ENCODE peak calls at places on chromosomes 7 and 10, in eight cellular contexts. X is cardiac muscle cell; L is CD4-positive, alpha-beta T cell; V is body of pancreas; I is activated CD8-positive, alpha-beta T cell treated with anti-CD3 and anti-CD28 coated beads for 36 hours; Q is cardiac fibroblast; A is GM10248; B is OCI-LY7. Y is an unnamed sample.

GRCh38 chr7:142959202-142959601 is 3.0 kb downstream of the KEL start:
- DNase-seq in A (no peak), V (no peak), Q (no peak), I (no peak), L (no peak), X (no peak), B (no peak), Y (no peak)

GRCh38 chr7:78080811-78081210 is 282.2 kb downstream of the PHTF2 start:
- DNase-seq in Q (no peak), V (no peak), B (no peak), I (no peak), A (no peak), L (no peak), X (no peak), Y (no peak)

GRCh38 chr7:33981686-33982424 is 76.5 kb downstream of the BMPER start:
- DNase-seq in X (peak), V (no peak), L (no peak), I (no peak), Q (no peak), B (no peak), A (no peak), Y (no peak)

GRCh38 chr10:5043716-5044115 is 40.1 kb upstream of the AKR1C2 start:
- DNase-seq in V (peak), Q (peak), X (peak), L (no peak), I (no peak), A (no peak), B (no peak), Y (no peak)

GRCh38 chr10:58967551-58968418 is 208.7 kb upstream of the PHYHIPL start:
- DNase-seq in Q (no peak), L (no peak), I (no peak), X (no peak), A (peak), B (no peak), V (peak), Y (no peak)

GRCh38 chr10:49360271-49361177 is 35.4 kb downstream of the DRGX start:
- DNase-seq in L (no peak), X (peak), V (no peak), I (no peak), Q (peak), A (no peak), B (no peak), Y (no peak)

GRCh38 chr10:71630168-71630567 is 89.4 kb downstream of the C10orf105 start:
- DNase-seq in I (no peak), V (no peak), X (no peak), L (no peak), Q (no peak), B (no peak), A (no peak), Y (no peak)

GRCh38 chr7:135147341-135147898 is 452 bp upstream of the TMEM140 start:
- DNase-seq in L (no peak), Q (peak), B (no peak), A (no peak), X (peak), V (peak), I (no peak), Y (no peak)

GRCh38 chr10:6918305-6918704 is 338.2 kb upstream of the PRKCQ start:
- DNase-seq in V (peak), B (peak), A (peak), L (peak), Q (peak), I (peak), X (peak), Y (no peak)

GRCh38 chr7:24255139-24255538 is 28.9 kb upstream of the NPY start:
- DNase-seq in V (no peak), L (no peak), X (no peak), I (peak), A (no peak), Q (no peak), B (no peak), Y (no peak)

GRCh38 chr10:127813290-127813689 is 76.3 kb downstream of the FOXI2 start:
- DNase-seq in X (no peak), B (no peak), I (no peak), L (no peak), V (no peak), Q (no peak), A (no peak), Y (no peak)

GRCh38 chr7:1963575-1963974 is 269.2 kb downstream of the MAD1L1 start:
- DNase-seq in A (no peak), I (no peak), V (no peak), Q (no peak), B (no peak), X (no peak), L (no peak), Y (no peak)

GRCh38 chr10:37226524-37226923 is 101.1 kb downstream of the ANKRD30A start:
- DNase-seq in V (no peak), Q (no peak), I (no peak), X (no peak), A (no peak), L (no peak), B (no peak), Y (no peak)

GRCh38 chr10:3652886-3653285 is 132.1 kb downstream of the KLF6 start:
- DNase-seq in I (peak), X (peak), A (no peak), V (no peak), B (no peak), Q (peak), L (no peak), Y (no peak)

GRCh38 chr10:121990015-121990677 is 1.2 kb downstream of the TACC2 start:
- DNase-seq in X (no peak), B (no peak), L (no peak), Q (no peak), V (peak), I (no peak), A (no peak), Y (no peak)

GRCh38 chr7:33965116-33965827 is 59.9 kb downstream of the BMPER start:
- DNase-seq in Q (peak), V (no peak), B (no peak), L (no peak), X (peak), A (no peak), I (no peak), Y (no peak)

GRCh38 chr7:42099837-42100508 is 137.0 kb downstream of the GLI3 start:
- DNase-seq in X (no peak), B (no peak), L (no peak), V (no peak), A (no peak), Q (no peak), I (no peak), Y (no peak)

GRCh38 chr7:107563761-107564552 is at the start of the genes COG5 and DUS4L:
- DNase-seq in B (peak), X (peak), L (peak), V (peak), I (peak), Q (peak), A (peak), Y (peak)

GRCh38 chr10:30355601-30356000 is 6.5 kb upstream of the MTPAP start:
- DNase-seq in V (no peak), B (no peak), X (no peak), L (no peak), Q (no peak), I (no peak), A (no peak), Y (no peak)

GRCh38 chr10:110304394-110304779 is 333 bp downstream of the SMNDC1 start:
- DNase-seq in V (no peak), I (no peak), B (no peak), A (no peak), Q (peak), X (peak), L (no peak), Y (no peak)

GRCh38 chr7:140263277-140263676 is 86.5 kb upstream of the KDM7A start:
- DNase-seq in B (no peak), Q (no peak), I (peak), X (no peak), L (no peak), V (no peak), A (no peak), Y (no peak)

GRCh38 chr7:55194522-55194921 is 170.6 kb upstream of the LANCL2 start:
- DNase-seq in V (no peak), L (no peak), I (no peak), Q (no peak), A (no peak), X (no peak), B (no peak), Y (no peak)

GRCh38 chr7:37730489-37730888 is 46.9 kb downstream of the GPR141 start:
- DNase-seq in V (no peak), L (no peak), A (no peak), B (no peak), I (no peak), X (no peak), Q (no peak), Y (no peak)

GRCh38 chr7:101868191-101868950 is 50.9 kb downstream of the CUX1 start:
- DNase-seq in I (no peak), V (no peak), Q (no peak), X (no peak), B (peak), A (no peak), L (no peak), Y (no peak)

GRCh38 chr7:150435390-150436073 is 14.9 kb upstream of the GIMAP8 start:
- DNase-seq in Q (no peak), I (no peak), A (peak), L (no peak), B (peak), X (no peak), V (no peak), Y (peak)

GRCh38 chr7:21580073-21580521 is 37.3 kb downstream of the DNAH11 start:
- DNase-seq in B (no peak), L (no peak), Q (peak), X (peak), V (peak), I (no peak), A (no peak), Y (peak)

GRCh38 chr10:27225011-27225590 is 15.5 kb downstream of the ACBD5 start:
- DNase-seq in Q (no peak), L (no peak), X (no peak), B (no peak), I (no peak), A (no peak), V (no peak), Y (no peak)

GRCh38 chr7:49187543-49188268 is 263.4 kb downstream of the CDC14C start:
- DNase-seq in Q (no peak), V (no peak), L (no peak), B (peak), A (no peak), I (no peak), X (no peak), Y (no peak)
- TF ChIP-seq CTCF in Q (no peak), V (no peak), L (no peak), B (peak), A (no peak), I (no peak), X (no peak), Y (peak)

DNA sequence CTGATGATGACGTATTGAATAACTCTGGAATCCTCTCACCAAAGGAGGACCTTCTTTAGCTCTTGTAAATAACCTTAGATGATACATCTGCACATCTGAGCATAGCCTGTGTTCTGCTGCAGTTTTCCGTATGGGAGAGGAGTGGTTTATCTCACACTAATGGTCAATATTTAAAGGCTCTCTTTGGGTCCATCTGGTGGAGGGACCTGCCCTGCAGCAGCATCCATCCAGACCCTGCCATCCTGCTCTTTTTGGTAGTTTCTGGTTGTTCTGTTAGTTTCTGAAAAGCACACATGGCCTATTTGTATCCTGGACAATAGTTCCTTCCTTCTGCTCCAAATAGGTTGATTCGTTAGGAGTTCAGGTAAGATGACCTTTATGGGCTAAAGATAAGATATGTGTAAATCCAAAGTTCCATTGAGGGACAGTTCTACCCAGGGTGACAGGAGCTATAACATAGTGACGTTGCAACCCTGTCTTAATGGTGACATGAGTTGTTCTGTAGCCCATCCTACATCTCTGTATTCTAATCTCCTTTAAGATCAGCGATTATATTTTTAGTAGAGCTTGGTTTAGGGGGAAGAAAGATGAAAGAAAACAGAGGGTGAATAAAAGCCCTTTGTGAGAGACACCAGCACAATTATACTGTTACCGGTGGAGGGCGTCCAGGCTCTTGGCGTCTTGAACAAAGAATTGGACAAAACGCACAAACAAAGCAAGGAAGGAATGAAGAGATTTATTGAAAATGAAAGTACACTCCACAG is 60.0 kb upstream of the KLF14 start:
- DNase-seq in X (peak), Q (peak), V (no peak), I (no peak), B (no peak), A (no peak), L (no peak), Y (no peak)
- TF ChIP-seq CTCF in X (no peak), Q (peak), V (no peak), I (no peak), B (no peak), A (no peak), L (no peak), Y (no peak)

GRCh38 chr10:35501923-35502322 is 103.2 kb upstream of the GJD4 start:
- DNase-seq in X (no peak), I (no peak), L (no peak), Q (no peak), B (no peak), V (no peak), A (no peak), Y (no peak)
- TF ChIP-seq CTCF in X (no peak), I (no peak), L (no peak), Q (peak), B (peak), V (no peak), A (no peak), Y (peak)

GRCh38 chr10:63132651-63133055 is 475 bp upstream of the NRBF2 start:
- DNase-seq in A (no peak), B (no peak), V (no peak), I (no peak), X (no peak), L (no peak), Q (no peak), Y (no peak)

GRCh38 chr10:63129888-63130287 is 3.2 kb upstream of the NRBF2 start:
- DNase-seq in V (no peak), I (no peak), L (no peak), A (no peak), Q (no peak), X (no peak), B (no peak), Y (no peak)

GRCh38 chr10:63133787-63134557 is 844 bp downstream of the NRBF2 start:
- DNase-seq in V (no peak), I (no peak), L (no peak), X (peak), B (peak), A (peak), Q (peak), Y (peak)

GRCh38 chr10:63137306-63137705 is 4.2 kb downstream of the NRBF2 start:
- DNase-seq in I (peak), L (no peak), Q (peak), A (no peak), X (peak), V (no peak), B (no peak), Y (no peak)

GRCh38 chr10:63133056-63133786 is at the start of gene NRBF2:
- DNase-seq in Q (peak), X (peak), V (peak), L (peak), A (peak), I (peak), B (peak), Y (peak)
- TF ChIP-seq CTCF in Q (peak), X (peak), V (no peak), L (peak), A (no peak), I (no peak), B (peak), Y (peak)

GRCh38 chr10:45308707-45309106 is 6.7 kb downstream of the OR13A1 start:
- DNase-seq in Q (no peak), I (no peak), V (no peak), X (peak), L (no peak), A (no peak), B (peak), Y (peak)
- TF ChIP-seq CTCF in Q (no peak), I (no peak), V (no peak), X (no peak), L (no peak), A (peak), B (peak), Y (peak)

GRCh38 chr7:19017374-19017773 is 100.1 kb downstream of the TWIST1 start:
- DNase-seq in I (no peak), L (no peak), X (no peak), V (no peak), B (no peak), A (no peak), Q (no peak), Y (no peak)
- TF ChIP-seq CTCF in I (no peak), L (no peak), X (no peak), V (no peak), B (no peak), A (no peak), Q (peak), Y (no peak)

GRCh38 chr7:11557627-11558026 is 274.4 kb downstream of the THSD7A start:
- DNase-seq in L (no peak), X (peak), I (no peak), Q (peak), A (peak), V (peak), B (peak), Y (peak)
- TF ChIP-seq CTCF in L (no peak), X (peak), I (no peak), Q (peak), A (no peak), V (no peak), B (peak), Y (peak)

GRCh38 chr10:103278862-103279298 is 1.9 kb downstream of the INA start:
- DNase-seq in I (peak), B (peak), Q (peak), L (peak), X (peak), V (peak), A (peak), Y (peak)

GRCh38 chr10:103277713-103278299 is 868 bp downstream of the INA start:
- DNase-seq in B (no peak), I (no peak), A (no peak), X (no peak), V (peak), Q (no peak), L (no peak), Y (no peak)

GRCh38 chr10:103276251-103276936 is 544 bp upstream of the INA start:
- DNase-seq in X (no peak), A (no peak), L (no peak), B (no peak), V (no peak), Q (no peak), I (no peak), Y (no peak)

GRCh38 chr10:103278424-103278823 is 1.5 kb downstream of the INA start:
- DNase-seq in A (no peak), L (no peak), I (no peak), V (no peak), B (no peak), Q (no peak), X (no peak), Y (no peak)

GRCh38 chr10:103276941-103277712 is at the start of gene INA:
- DNase-seq in L (no peak), B (no peak), Q (peak), X (peak), A (peak), I (peak), V (peak), Y (peak)
- TF ChIP-seq CTCF in L (no peak), B (no peak), Q (no peak), X (no peak), A (no peak), I (no peak), V (no peak), Y (peak)

Y was measured in GM13977.